ENCODE peak calls at places on chromosomes 4 and X, in four cellular contexts. One of them, this sample, is unnamed.

GRCh38 chr4:54271464-54271863 is 42.4 kb downstream of the PDGFRA start:
- DNase-seq in K562: no peak
- DNase-seq in H1: no peak
- DNase-seq in GM12891: no peak
- DNase-seq in this sample: no peak

GRCh38 chr4:184011810-184012209 is 106.7 kb downstream of the STOX2 start:
- DNase-seq in K562: no peak
- DNase-seq in H1: no peak
- DNase-seq in GM12891: no peak
- DNase-seq in this sample: no peak

GRCh38 chr4:155582971-155583437 is 83.6 kb upstream of the GUCY1A1 start:
- DNase-seq in K562: no peak
- DNase-seq in H1: no peak
- DNase-seq in GM12891: no peak
- DNase-seq in this sample: no peak

GRCh38 chrX:100931218-100931924 is 2.7 kb upstream of the XKRX start:
- DNase-seq in K562: no peak
- DNase-seq in H1: no peak
- DNase-seq in GM12891: peak
- DNase-seq in this sample: no peak

GRCh38 chr4:2237267-2237666 is 4.7 kb downstream of the HAUS3 start:
- DNase-seq in K562: no peak
- DNase-seq in H1: no peak
- DNase-seq in GM12891: no peak
- DNase-seq in this sample: no peak

GRCh38 chr4:77911091-77911490 is 48.5 kb downstream of the MRPL1 start:
- DNase-seq in K562: no peak
- DNase-seq in H1: no peak
- DNase-seq in GM12891: no peak
- DNase-seq in this sample: no peak

GRCh38 chrX:115650916-115651315 is 89.9 kb downstream of the PLS3 start:
- DNase-seq in K562: peak
- DNase-seq in H1: no peak
- DNase-seq in GM12891: no peak
- DNase-seq in this sample: no peak

GRCh38 chr4:14583331-14583730 is 418.9 kb upstream of the CPEB2 start:
- DNase-seq in K562: no peak
- DNase-seq in H1: no peak
- DNase-seq in GM12891: no peak
- DNase-seq in this sample: no peak

DNA sequence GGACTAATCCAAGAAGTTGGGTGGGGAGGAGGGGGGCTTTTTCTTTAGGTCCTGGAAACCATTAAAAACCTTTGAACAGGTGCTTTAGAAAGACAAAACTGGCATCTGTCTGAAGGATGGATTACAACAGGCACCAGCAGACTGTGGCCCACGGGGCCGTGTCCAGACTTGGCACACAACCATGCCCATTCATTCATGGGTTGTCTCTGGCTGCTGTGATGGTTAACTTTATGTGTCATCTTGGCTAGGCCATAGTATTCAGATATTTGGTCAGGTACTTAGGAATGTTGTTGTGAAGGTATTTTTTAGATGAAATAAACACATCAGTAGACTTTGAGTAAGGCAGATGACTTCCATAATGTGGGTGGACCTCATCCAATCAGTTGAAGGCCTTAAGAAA is 45.5 kb downstream of the TBL1X start:
- DNase-seq in K562: no peak
- DNase-seq in H1: no peak
- DNase-seq in GM12891: no peak
- DNase-seq in this sample: no peak
- TF ChIP-seq POLR2AphosphoS5 in K562: no peak
- TF ChIP-seq POLR2AphosphoS5 in H1: no peak
- TF ChIP-seq POLR2AphosphoS5 in GM12891: no peak
- TF ChIP-seq POLR2AphosphoS5 in this sample: no peak

DNA sequence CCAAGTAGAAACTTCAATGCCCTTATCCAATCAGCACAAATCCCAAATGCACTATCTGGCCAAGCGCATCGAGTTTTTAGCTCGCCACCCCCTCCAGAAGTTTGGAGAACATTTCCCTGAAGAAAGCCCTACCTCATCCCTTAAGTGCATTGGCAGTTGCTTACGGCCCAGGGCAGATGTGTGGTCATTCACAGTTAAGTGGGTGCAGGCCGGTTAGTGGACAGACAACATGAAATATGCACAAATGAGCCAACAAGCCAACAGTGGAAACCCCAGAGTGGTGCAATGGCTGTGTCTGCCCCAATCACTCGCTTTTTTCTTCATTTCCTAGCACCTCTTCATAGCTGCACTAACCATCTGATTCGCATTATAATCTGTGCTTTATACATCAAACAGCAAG is 125.9 kb downstream of the SMIM20 start:
- DNase-seq in K562: no peak
- DNase-seq in H1: no peak
- DNase-seq in GM12891: no peak
- DNase-seq in this sample: no peak
- TF ChIP-seq TAF1 in K562: no peak
- TF ChIP-seq TAF1 in H1: no peak
- TF ChIP-seq TAF1 in GM12891: no peak
- TF ChIP-seq TAF1 in this sample: no peak

GRCh38 chr4:57078685-57079521 is 31.3 kb downstream of the IGFBP7 start:
- DNase-seq in K562: no peak
- DNase-seq in H1: no peak
- DNase-seq in GM12891: no peak
- DNase-seq in this sample: no peak
- TF ChIP-seq POLR2AphosphoS5 in K562: no peak
- TF ChIP-seq POLR2AphosphoS5 in H1: no peak
- TF ChIP-seq POLR2AphosphoS5 in GM12891: no peak
- TF ChIP-seq POLR2AphosphoS5 in this sample: no peak

DNA sequence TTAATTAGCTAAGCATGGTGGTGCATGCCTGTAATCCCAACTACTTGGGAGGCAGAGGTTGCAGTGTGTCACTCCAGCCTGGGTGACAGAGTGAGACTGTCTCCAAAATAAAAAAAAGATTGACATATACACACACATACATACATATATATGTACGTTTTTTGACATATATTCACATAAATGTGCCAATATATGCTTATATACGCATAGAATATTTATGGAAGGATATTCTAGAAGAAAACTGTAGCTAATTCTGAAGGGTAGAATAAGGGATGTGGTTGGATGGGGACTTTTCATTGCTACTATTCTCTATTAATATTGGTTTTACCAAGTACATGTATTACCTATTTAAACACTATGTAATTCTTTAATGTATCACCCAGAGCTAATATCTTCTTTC is 19.7 kb downstream of the ZGRF1 start:
- DNase-seq in K562: no peak
- DNase-seq in H1: no peak
- DNase-seq in GM12891: no peak
- DNase-seq in this sample: no peak
- TF ChIP-seq TAF1 in K562: no peak
- TF ChIP-seq TAF1 in H1: no peak
- TF ChIP-seq TAF1 in GM12891: no peak
- TF ChIP-seq TAF1 in this sample: no peak

DNA sequence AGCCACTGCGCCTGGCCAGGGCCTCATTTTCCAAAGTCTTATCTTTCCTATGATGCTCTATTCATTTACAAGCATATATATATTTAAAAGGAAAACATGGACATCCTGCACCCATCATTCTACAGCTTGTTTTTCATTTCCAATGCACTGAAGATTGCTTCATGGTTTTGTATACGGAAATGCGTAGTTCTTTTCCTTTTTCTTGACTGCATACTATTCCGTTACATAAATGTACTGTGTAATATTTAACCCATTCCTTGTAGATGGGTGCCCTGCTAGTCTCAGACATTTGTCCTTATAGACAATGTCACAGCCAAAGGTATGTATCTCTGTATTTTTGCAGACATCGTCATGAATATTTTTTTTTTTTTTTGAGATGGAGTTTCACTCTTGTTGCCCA is 257.0 kb downstream of the ASMT start:
- DNase-seq in K562: no peak
- DNase-seq in H1: no peak
- DNase-seq in GM12891: no peak
- DNase-seq in this sample: no peak
- TF ChIP-seq POLR2AphosphoS5 in K562: no peak
- TF ChIP-seq POLR2AphosphoS5 in H1: no peak
- TF ChIP-seq POLR2AphosphoS5 in GM12891: no peak
- TF ChIP-seq POLR2AphosphoS5 in this sample: no peak

This sample was measured in GM12892.